ENCODE peak calls at places on chromosome 16, in ten cellular contexts. S, N, D, B, T, K, I, C, Z and A are unnamed samples.

GRCh38 chr16:9469512-9469911 is 378.1 kb downstream of the HAPSTR1 start:
- DNase-seq in I (no peak), B (no peak), Z (no peak), S (no peak), C (no peak), N (no peak), D (peak; percentile 57), K (no peak), T (no peak), A (no peak)

GRCh38 chr16:54932737-54933254 is 2.1 kb downstream of the IRX5 start:
- DNase-seq in K (no peak), C (no peak), N (no peak), S (no peak), B (no peak), I (no peak), Z (no peak), D (peak; percentile 46), T (peak; percentile 38), A (peak; percentile 72)

GRCh38 chr16:27199747-27200146 is 3.6 kb upstream of the KDM8 start:
- DNase-seq in C (no peak), N (no peak), B (peak; percentile 29), D (no peak), I (no peak), S (no peak), Z (no peak), K (no peak), T (no peak), A (no peak)

GRCh38 chr16:13940397-13940933 is 20.5 kb downstream of the ERCC4 start:
- DNase-seq in N (no peak), S (no peak), D (no peak), K (no peak), C (no peak), I (no peak), B (no peak), T (no peak), Z (no peak), A (no peak)

GRCh38 chr16:3195975-3196374 is 8.0 kb downstream of the OR1F1 start:
- DNase-seq in S (no peak), D (no peak), Z (no peak), N (no peak), I (no peak), K (no peak), B (no peak), C (no peak), T (no peak), A (no peak)

GRCh38 chr16:22007159-22007508 is 777 bp upstream of the MOSMO start:
- DNase-seq in C (no peak), N (no peak), D (peak; percentile 6), Z (no peak), I (no peak), S (no peak), B (no peak), T (no peak), K (no peak), A (no peak)

GRCh38 chr16:22402191-22402590 is 27.8 kb upstream of the CDR2 start:
- DNase-seq in I (peak; percentile 20), N (no peak), D (no peak), K (no peak), B (no peak), C (no peak), S (no peak), T (no peak), Z (peak; percentile 58), A (no peak)

GRCh38 chr16:58656872-58657271 is 27.2 kb upstream of the CNOT1 start:
- DNase-seq in Z (no peak), T (no peak), N (no peak), C (no peak), B (no peak), S (peak; percentile 54), I (no peak), K (no peak), D (peak; percentile 25), A (no peak)

GRCh38 chr16:69326172-69326873 is 4.1 kb downstream of the PDF start:
- DNase-seq in I (no peak), Z (no peak), C (no peak), D (peak; percentile 56), K (no peak), B (no peak), S (peak; percentile 75), T (no peak), N (peak; percentile 64), A (no peak)

GRCh38 chr16:82943371-82943770 is 316.6 kb downstream of the CDH13 start:
- DNase-seq in C (no peak), D (no peak), S (no peak), N (no peak), B (no peak), T (no peak), I (peak; percentile 32), K (no peak), Z (no peak), A (no peak)

GRCh38 chr16:57800213-57801097 is 1.8 kb downstream of the KIFC3 start:
- DNase-seq in I (no peak), T (no peak), S (peak; percentile 47), B (no peak), N (peak; percentile 15), K (no peak), D (no peak), C (no peak), Z (peak; percentile 12), A (peak; percentile 66)

GRCh38 chr16:75593825-75594820 is 27.9 kb downstream of the GABARAPL2 start:
- DNase-seq in D (no peak), N (no peak), I (peak; percentile 83), C (no peak), B (no peak), T (no peak), K (no peak), S (no peak), Z (peak; percentile 48), A (no peak)

GRCh38 chr16:1374418-1375297 is 22.9 kb downstream of the GNPTG start:
- DNase-seq in C (no peak), Z (no peak), N (no peak), B (no peak), K (no peak), S (no peak), I (no peak), T (peak; percentile 63), D (no peak), A (peak; percentile 79)

GRCh38 chr16:50653056-50653455 is 28.1 kb downstream of the SNX20 start:
- DNase-seq in I (no peak), N (no peak), D (no peak), C (no peak), T (no peak), B (no peak), S (no peak), K (no peak), Z (no peak), A (no peak)

GRCh38 chr16:65002265-65002664 is 119.6 kb downstream of the CDH11 start:
- DNase-seq in C (no peak), D (no peak), K (no peak), I (peak; percentile 91), Z (peak; percentile 91), S (no peak), T (no peak), N (no peak), B (no peak), A (no peak)

GRCh38 chr16:57224651-57225335 is 20.3 kb upstream of the ARL2BP start:
- DNase-seq in C (no peak), B (no peak), S (no peak), N (no peak), T (no peak), K (no peak), D (no peak), I (no peak), Z (no peak), A (no peak)

GRCh38 chr16:84643180-84643583 is 5.1 kb upstream of the KLHL36 start:
- DNase-seq in T (peak; percentile 89), S (peak; percentile 54), K (peak; percentile 41), N (peak; percentile 57), I (peak; percentile 93), Z (no peak), B (no peak), C (peak; percentile 85), D (no peak), A (peak; percentile 92)

GRCh38 chr16:2791174-2791573 is 3.8 kb upstream of the PRSS33 start:
- DNase-seq in Z (no peak), S (peak; percentile 15), K (no peak), B (no peak), T (no peak), N (peak; percentile 10), C (peak; percentile 2), D (no peak), I (no peak), A (peak; percentile 31)

GRCh38 chr16:72937360-72937759 is 110.6 kb downstream of the ZFHX3 start:
- DNase-seq in N (no peak), B (no peak), I (no peak), C (no peak), T (no peak), Z (no peak), D (no peak), S (peak; percentile 27), K (no peak), A (peak; percentile 58)
- H3K4me1 ChIP-seq in N (peaks cover 13% of the 10 kb centered on the region), B (no peaks in the 10 kb centered on the region), I (peaks cover 16% of the 10 kb centered on the region), C (peaks cover 60% of the 10 kb centered on the region), T (peaks cover 17% of the 10 kb centered on the region), Z (peaks cover 12% of the 10 kb centered on the region), D (peaks cover 66% of the 10 kb centered on the region), S (peaks cover 15% of the 10 kb centered on the region), K (peaks cover 32% of the 10 kb centered on the region), A (peaks cover 5% of the 10 kb centered on the region)

DNA sequence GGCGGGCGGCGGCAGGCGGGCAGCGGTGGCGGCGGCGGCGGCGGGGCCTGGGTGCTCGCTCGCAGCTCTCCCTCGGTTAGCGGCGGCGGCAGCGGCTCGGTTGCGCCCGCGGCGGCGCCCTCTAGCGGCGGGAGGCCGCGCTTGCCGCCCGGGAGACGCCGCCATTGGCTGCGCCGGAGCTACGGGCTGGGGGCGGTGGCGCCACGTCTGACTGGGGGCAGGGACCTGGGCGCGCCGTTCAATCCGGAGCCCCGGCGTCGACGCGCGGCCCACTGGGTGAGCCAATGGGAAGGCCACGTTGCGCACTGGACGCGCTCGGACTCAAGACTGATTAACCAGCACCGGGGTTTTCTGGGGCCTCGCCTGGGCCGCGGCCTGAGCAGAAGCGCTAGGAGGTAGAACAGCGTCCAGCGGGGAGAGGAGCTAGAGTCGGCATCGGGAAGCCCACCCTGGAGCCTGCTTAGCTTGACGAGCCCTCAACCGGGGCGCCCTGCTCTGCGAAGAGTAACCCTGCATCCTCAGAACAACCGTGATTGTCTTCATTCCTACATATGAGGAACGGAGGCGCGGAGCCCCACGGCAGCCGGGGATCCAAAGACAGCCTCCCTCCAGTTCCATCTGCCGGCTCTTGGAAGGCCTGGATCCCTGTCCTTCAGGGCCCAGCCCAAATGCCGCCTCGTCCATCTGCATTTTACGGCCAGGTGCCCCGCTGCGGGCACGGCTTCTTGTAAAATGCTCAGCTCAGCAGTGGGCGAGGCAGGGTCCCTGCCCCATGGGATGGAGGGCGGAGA is at the start of gene ZC3H7A:
- DNase-seq in T (peak; percentile 99), Z (peak; percentile 98), N (peak; percentile 97), S (peak; percentile 98), I (peak; percentile 97), D (peak; percentile 96), C (peak; percentile 99), K (peak; percentile 85), B (peak; percentile 91), A (peak; percentile 99)
- H3K4me1 ChIP-seq in T (peaks cover 16% of the 10 kb centered on the region), Z (peaks cover 32% of the 10 kb centered on the region), N (peaks cover 37% of the 10 kb centered on the region), S (peaks cover 55% of the 10 kb centered on the region), I (peaks cover 27% of the 10 kb centered on the region), D (peaks cover 21% of the 10 kb centered on the region), C (peaks cover 78% of the 10 kb centered on the region), K (peaks cover 14% of the 10 kb centered on the region), B (peaks cover 72% of the 10 kb centered on the region), A (peaks cover 31% of the 10 kb centered on the region)

GRCh38 chr16:30951193-30951592 is 2.3 kb downstream of the ORAI3 start:
- DNase-seq in T (no peak), C (no peak), I (no peak), N (no peak), Z (no peak), D (no peak), K (no peak), B (no peak), S (no peak), A (no peak)
- H3K4me1 ChIP-seq in T (peaks cover 5% of the 10 kb centered on the region), C (peaks cover 39% of the 10 kb centered on the region), I (peaks cover 7% of the 10 kb centered on the region), N (peaks cover 19% of the 10 kb centered on the region), Z (peaks cover 18% of the 10 kb centered on the region), D (peaks cover 12% of the 10 kb centered on the region), K (peaks cover 11% of the 10 kb centered on the region), B (peaks cover 22% of the 10 kb centered on the region), S (peaks cover 37% of the 10 kb centered on the region), A (peaks cover 26% of the 10 kb centered on the region)

GRCh38 chr16:28931801-28932225 is at the start of gene CD19:
- DNase-seq in B (no peak), K (no peak), D (no peak), N (no peak), S (no peak), T (no peak), Z (no peak), I (no peak), C (no peak), A (no peak)
- H3K4me1 ChIP-seq in B (peaks cover 24% of the 10 kb centered on the region), K (no peaks in the 10 kb centered on the region), D (no peaks in the 10 kb centered on the region), N (peaks cover 5% of the 10 kb centered on the region), S (no peaks in the 10 kb centered on the region), T (no peaks in the 10 kb centered on the region), Z (no peaks in the 10 kb centered on the region), I (no peaks in the 10 kb centered on the region), C (peaks cover 16% of the 10 kb centered on the region), A (no peaks in the 10 kb centered on the region)